ENCODE peak calls at places on chromosome 14, in six cellular contexts. One of them, this sample, is unnamed.

GRCh38 chr14:50320279-50320678 is 8.2 kb downstream of the DMAC2L start:
- DNase-seq in sigmoid colon: no peak
- DNase-seq in cardiac muscle cell: peak; percentile 49
- DNase-seq in cardiac fibroblast: peak; percentile 60
- DNase-seq in stomach: no peak
- DNase-seq in fibroblast of lung: peak; percentile 69
- DNase-seq in this sample: no peak

GRCh38 chr14:92665699-92666110 is 82.7 kb downstream of the LGMN start:
- DNase-seq in sigmoid colon: no peak
- DNase-seq in cardiac muscle cell: no peak
- DNase-seq in cardiac fibroblast: no peak
- DNase-seq in stomach: no peak
- DNase-seq in fibroblast of lung: no peak
- DNase-seq in this sample: no peak

GRCh38 chr14:34452258-34452822 is 9.7 kb downstream of the SPTSSA start:
- DNase-seq in sigmoid colon: no peak
- DNase-seq in cardiac muscle cell: no peak
- DNase-seq in cardiac fibroblast: no peak
- DNase-seq in stomach: no peak
- DNase-seq in fibroblast of lung: no peak
- DNase-seq in this sample: no peak

GRCh38 chr14:65434216-65434850 is 21.8 kb downstream of the FUT8 start:
- DNase-seq in sigmoid colon: no peak
- DNase-seq in cardiac muscle cell: peak; percentile 24
- DNase-seq in cardiac fibroblast: peak; percentile 31
- DNase-seq in stomach: no peak
- DNase-seq in fibroblast of lung: no peak
- DNase-seq in this sample: no peak

GRCh38 chr14:68295316-68295816 is 475.8 kb downstream of the RAD51B start:
- DNase-seq in sigmoid colon: no peak
- DNase-seq in cardiac muscle cell: peak; percentile 55
- DNase-seq in cardiac fibroblast: peak; percentile 54
- DNase-seq in stomach: no peak
- DNase-seq in fibroblast of lung: no peak
- DNase-seq in this sample: no peak

GRCh38 chr14:97180304-97181200 is 383.4 kb downstream of the VRK1 start:
- DNase-seq in sigmoid colon: no peak
- DNase-seq in cardiac muscle cell: peak; percentile 1
- DNase-seq in cardiac fibroblast: peak; percentile 3
- DNase-seq in stomach: no peak
- DNase-seq in fibroblast of lung: peak; percentile 82
- DNase-seq in this sample: peak; percentile 70

GRCh38 chr14:70008457-70008856 is 129.2 kb downstream of the SMOC1 start:
- DNase-seq in sigmoid colon: no peak
- DNase-seq in cardiac muscle cell: no peak
- DNase-seq in cardiac fibroblast: no peak
- DNase-seq in stomach: no peak
- DNase-seq in fibroblast of lung: no peak
- DNase-seq in this sample: no peak

GRCh38 chr14:50031534-50032313 is 84.6 kb downstream of the VCPKMT start:
- DNase-seq in sigmoid colon: no peak
- DNase-seq in cardiac muscle cell: no peak
- DNase-seq in cardiac fibroblast: no peak
- DNase-seq in stomach: no peak
- DNase-seq in fibroblast of lung: peak; percentile 65
- DNase-seq in this sample: no peak

GRCh38 chr14:59009967-59010366 is 178.5 kb upstream of the DAAM1 start:
- DNase-seq in sigmoid colon: no peak
- DNase-seq in cardiac muscle cell: no peak
- DNase-seq in cardiac fibroblast: no peak
- DNase-seq in stomach: no peak
- DNase-seq in fibroblast of lung: no peak
- DNase-seq in this sample: no peak

GRCh38 chr14:51424569-51425251 is 184.7 kb downstream of the TMX1 start:
- DNase-seq in sigmoid colon: no peak
- DNase-seq in cardiac muscle cell: peak; percentile 86
- DNase-seq in cardiac fibroblast: peak; percentile 89
- DNase-seq in stomach: no peak
- DNase-seq in fibroblast of lung: peak; percentile 52
- DNase-seq in this sample: no peak

GRCh38 chr14:24051162-24051788 is 534 bp upstream of the CARMIL3 start:
- DNase-seq in sigmoid colon: peak; percentile 68
- DNase-seq in cardiac muscle cell: no peak
- DNase-seq in cardiac fibroblast: no peak
- DNase-seq in stomach: peak; percentile 28
- DNase-seq in fibroblast of lung: no peak
- DNase-seq in this sample: no peak

GRCh38 chr14:66530526-66530925 is 22.6 kb downstream of the GPHN start:
- DNase-seq in sigmoid colon: no peak
- DNase-seq in cardiac muscle cell: no peak
- DNase-seq in cardiac fibroblast: no peak
- DNase-seq in stomach: no peak
- DNase-seq in fibroblast of lung: no peak
- DNase-seq in this sample: no peak

GRCh38 chr14:91142214-91142668 is 28.4 kb downstream of the DGLUCY start:
- DNase-seq in sigmoid colon: no peak
- DNase-seq in cardiac muscle cell: no peak
- DNase-seq in cardiac fibroblast: no peak
- DNase-seq in stomach: no peak
- DNase-seq in fibroblast of lung: no peak
- DNase-seq in this sample: no peak

GRCh38 chr14:103994535-103995184 is 52.3 kb upstream of the RD3L start:
- DNase-seq in sigmoid colon: no peak
- DNase-seq in cardiac muscle cell: no peak
- DNase-seq in cardiac fibroblast: no peak
- DNase-seq in stomach: no peak
- DNase-seq in fibroblast of lung: peak; percentile 10
- DNase-seq in this sample: no peak

GRCh38 chr14:100988011-100988410 is 84.5 kb upstream of the RTL1 start:
- DNase-seq in sigmoid colon: no peak
- DNase-seq in cardiac muscle cell: no peak
- DNase-seq in cardiac fibroblast: no peak
- DNase-seq in stomach: no peak
- DNase-seq in fibroblast of lung: peak; percentile 53
- DNase-seq in this sample: no peak

GRCh38 chr14:44453433-44454171 is 53.5 kb downstream of the FSCB start:
- DNase-seq in sigmoid colon: no peak
- DNase-seq in cardiac muscle cell: no peak
- DNase-seq in cardiac fibroblast: no peak
- DNase-seq in stomach: no peak
- DNase-seq in fibroblast of lung: no peak
- DNase-seq in this sample: no peak

GRCh38 chr14:101927859-101928258 is 36.5 kb upstream of the DYNC1H1 start:
- DNase-seq in sigmoid colon: peak; percentile 96
- DNase-seq in cardiac muscle cell: peak; percentile 98
- DNase-seq in cardiac fibroblast: peak; percentile 98
- DNase-seq in stomach: peak; percentile 53
- DNase-seq in fibroblast of lung: peak; percentile 92
- DNase-seq in this sample: peak; percentile 55

GRCh38 chr14:100616854-100617714 is 29.9 kb upstream of the BEGAIN start:
- DNase-seq in sigmoid colon: peak; percentile 29
- DNase-seq in cardiac muscle cell: peak; percentile 32
- DNase-seq in cardiac fibroblast: peak; percentile 10
- DNase-seq in stomach: no peak
- DNase-seq in fibroblast of lung: no peak
- DNase-seq in this sample: peak; percentile 11

GRCh38 chr14:64763801-64764511 is 59.7 kb downstream of the PLEKHG3 start:
- DNase-seq in sigmoid colon: no peak
- DNase-seq in cardiac muscle cell: peak; percentile 46
- DNase-seq in cardiac fibroblast: peak; percentile 47
- DNase-seq in stomach: no peak
- DNase-seq in fibroblast of lung: peak; percentile 37
- DNase-seq in this sample: peak; percentile 70

GRCh38 chr14:65228436-65228835 is 126.1 kb upstream of the MAX start:
- DNase-seq in sigmoid colon: no peak
- DNase-seq in cardiac muscle cell: no peak
- DNase-seq in cardiac fibroblast: no peak
- DNase-seq in stomach: no peak
- DNase-seq in fibroblast of lung: no peak
- DNase-seq in this sample: no peak

GRCh38 chr14:89855961-89856360 is 98.6 kb downstream of the EFCAB11 start:
- DNase-seq in sigmoid colon: no peak
- DNase-seq in cardiac muscle cell: peak; percentile 86
- DNase-seq in cardiac fibroblast: peak; percentile 83
- DNase-seq in stomach: no peak
- DNase-seq in fibroblast of lung: peak; percentile 90
- DNase-seq in this sample: no peak

GRCh38 chr14:65334765-65335411 is 77.6 kb upstream of the FUT8 start:
- DNase-seq in sigmoid colon: no peak
- DNase-seq in cardiac muscle cell: no peak
- DNase-seq in cardiac fibroblast: peak; percentile 22
- DNase-seq in stomach: peak; percentile 42
- DNase-seq in fibroblast of lung: no peak
- DNase-seq in this sample: no peak

GRCh38 chr14:102317564-102318248 is 1.8 kb upstream of the ZNF839 start:
- DNase-seq in sigmoid colon: peak; percentile 57
- DNase-seq in cardiac muscle cell: no peak
- DNase-seq in cardiac fibroblast: peak; percentile 26
- DNase-seq in stomach: no peak
- DNase-seq in fibroblast of lung: no peak
- DNase-seq in this sample: no peak

GRCh38 chr14:100835278-100836052 is 9.5 kb downstream of the MEG3 start:
- DNase-seq in sigmoid colon: no peak
- DNase-seq in cardiac muscle cell: no peak
- DNase-seq in cardiac fibroblast: no peak
- DNase-seq in stomach: no peak
- DNase-seq in fibroblast of lung: no peak
- DNase-seq in this sample: no peak

GRCh38 chr14:101110729-101111619 is 207.5 kb upstream of the RTL1 start:
- DNase-seq in sigmoid colon: peak; percentile 45
- DNase-seq in cardiac muscle cell: no peak
- DNase-seq in cardiac fibroblast: no peak
- DNase-seq in stomach: peak; percentile 11
- DNase-seq in fibroblast of lung: no peak
- DNase-seq in this sample: peak; percentile 78

DNA sequence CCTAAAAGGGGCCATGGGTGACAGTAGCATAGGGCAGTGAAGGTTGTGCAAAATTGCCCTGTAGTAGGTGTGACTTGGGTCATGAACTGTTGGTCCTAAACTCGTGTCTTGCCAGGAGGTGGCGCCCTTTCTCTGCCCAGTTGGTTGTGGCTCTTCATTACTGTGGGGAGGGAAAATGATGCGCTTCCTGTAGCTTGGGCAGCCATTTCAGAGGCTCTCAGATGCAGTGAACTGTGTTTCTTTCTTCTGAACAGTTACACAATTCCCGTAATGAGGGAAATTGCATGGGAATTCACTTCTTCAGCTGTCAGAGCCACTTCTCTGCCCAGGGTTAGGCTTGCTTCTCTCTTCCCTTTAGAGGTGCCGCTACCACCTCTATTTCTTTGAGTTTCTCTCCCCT is 148.1 kb upstream of the NRXN3 start:
- DNase-seq in sigmoid colon: no peak
- DNase-seq in cardiac muscle cell: peak; percentile 47
- DNase-seq in cardiac fibroblast: peak; percentile 36
- DNase-seq in stomach: peak; percentile 67
- DNase-seq in fibroblast of lung: peak; percentile 58
- DNase-seq in this sample: no peak
- TF ChIP-seq CTCF in sigmoid colon: no peak
- TF ChIP-seq CTCF in cardiac muscle cell: peak; percentile 44
- TF ChIP-seq CTCF in cardiac fibroblast: peak; percentile 51
- TF ChIP-seq CTCF in stomach: peak; percentile 37
- TF ChIP-seq CTCF in fibroblast of lung: peak; percentile 18
- TF ChIP-seq CTCF in this sample: peak; percentile 64

GRCh38 chr14:73731111-73731510 is 16.9 kb upstream of the PNMA1 start:
- DNase-seq in sigmoid colon: no peak
- DNase-seq in cardiac muscle cell: no peak
- DNase-seq in cardiac fibroblast: no peak
- DNase-seq in stomach: no peak
- DNase-seq in fibroblast of lung: no peak
- DNase-seq in this sample: no peak
- TF ChIP-seq CTCF in sigmoid colon: no peak
- TF ChIP-seq CTCF in cardiac muscle cell: no peak
- TF ChIP-seq CTCF in cardiac fibroblast: no peak
- TF ChIP-seq CTCF in stomach: peak; percentile 27
- TF ChIP-seq CTCF in fibroblast of lung: no peak
- TF ChIP-seq CTCF in this sample: peak; percentile 9

GRCh38 chr14:82445810-82446575 is 912.3 kb upstream of the SEL1L start:
- DNase-seq in sigmoid colon: no peak
- DNase-seq in cardiac muscle cell: no peak
- DNase-seq in cardiac fibroblast: no peak
- DNase-seq in stomach: no peak
- DNase-seq in fibroblast of lung: no peak
- DNase-seq in this sample: no peak
- TF ChIP-seq CTCF in sigmoid colon: no peak
- TF ChIP-seq CTCF in cardiac muscle cell: no peak
- TF ChIP-seq CTCF in cardiac fibroblast: no peak
- TF ChIP-seq CTCF in stomach: no peak
- TF ChIP-seq CTCF in fibroblast of lung: no peak
- TF ChIP-seq CTCF in this sample: no peak

DNA sequence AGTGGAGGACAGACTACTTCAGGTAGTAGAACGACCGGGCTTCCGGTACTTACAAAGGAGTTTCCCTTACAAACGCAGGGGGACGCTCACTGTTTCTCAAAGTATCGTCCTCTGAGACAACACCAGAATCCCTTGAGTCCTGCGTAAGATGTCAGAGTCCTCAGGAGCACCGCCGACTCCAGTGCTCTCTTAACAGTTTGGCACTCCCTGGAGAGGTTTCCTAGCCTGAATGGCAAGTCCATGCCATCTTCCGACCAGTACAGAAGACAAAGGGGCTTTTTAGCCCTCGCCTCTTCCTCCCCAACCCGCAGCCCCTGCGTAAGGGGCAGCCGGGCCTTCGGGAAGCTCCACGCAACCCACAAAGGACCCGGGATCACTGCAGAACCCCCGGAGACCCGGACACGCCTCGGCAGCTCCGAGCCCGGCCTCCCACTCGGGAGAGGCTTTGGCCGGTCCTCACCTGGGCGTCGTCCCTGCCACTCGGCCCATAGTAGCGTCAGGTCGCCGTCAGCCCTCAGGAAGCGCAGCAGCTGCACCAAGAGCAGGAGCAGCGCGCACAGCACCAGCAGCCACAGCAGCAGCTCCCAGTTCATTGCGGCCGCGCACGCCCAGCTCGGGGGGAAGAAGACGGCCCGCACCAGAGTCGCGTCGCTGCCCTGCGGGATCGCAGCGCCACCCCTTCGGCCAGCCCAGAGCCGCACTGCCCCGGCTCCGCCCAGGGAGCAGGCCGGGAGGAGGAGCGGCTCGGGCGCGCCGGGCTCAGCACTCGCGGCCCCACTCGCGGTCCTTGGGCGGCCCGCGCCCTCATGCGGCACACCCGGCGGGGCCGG is at the start of gene DHRS7:
- DNase-seq in sigmoid colon: peak; percentile 91
- DNase-seq in cardiac muscle cell: peak; percentile 87
- DNase-seq in cardiac fibroblast: peak; percentile 78
- DNase-seq in stomach: peak; percentile 85
- DNase-seq in fibroblast of lung: peak; percentile 81
- DNase-seq in this sample: peak; percentile 93
- TF ChIP-seq CTCF in sigmoid colon: peak; percentile 64
- TF ChIP-seq CTCF in cardiac muscle cell: peak; percentile 65
- TF ChIP-seq CTCF in cardiac fibroblast: peak; percentile 30
- TF ChIP-seq CTCF in stomach: no peak
- TF ChIP-seq CTCF in fibroblast of lung: peak; percentile 24
- TF ChIP-seq CTCF in this sample: peak; percentile 80

GRCh38 chr14:39946796-39947195 is 514.6 kb upstream of the FBXO33 start:
- DNase-seq in sigmoid colon: no peak
- DNase-seq in cardiac muscle cell: no peak
- DNase-seq in cardiac fibroblast: no peak
- DNase-seq in stomach: no peak
- DNase-seq in fibroblast of lung: peak; percentile 48
- DNase-seq in this sample: no peak
- TF ChIP-seq CTCF in sigmoid colon: no peak
- TF ChIP-seq CTCF in cardiac muscle cell: no peak
- TF ChIP-seq CTCF in cardiac fibroblast: no peak
- TF ChIP-seq CTCF in stomach: no peak
- TF ChIP-seq CTCF in fibroblast of lung: no peak
- TF ChIP-seq CTCF in this sample: no peak

This sample was measured in chondrocyte.